ENCODE peak calls at places on chromosomes 6 and 20, in nine cellular contexts. N is HFFc6; S is heart right ventricle; C is fibroblast of mammary gland; X is Peyer's patch; L is body of pancreas; F is omental fat pad; Q is HFF-Myc; H is CD8-positive, alpha-beta T cell. O is an unnamed sample.

GRCh38 chr6:134529921-134530320 is 212.0 kb upstream of the SGK1 start:
- DNase-seq in N (no peak), S (no peak), C (peak; percentile 68), X (no peak), L (no peak), F (no peak), Q (no peak), H (no peak), O (no peak)

GRCh38 chr6:42618686-42619085 is 54.9 kb downstream of the UBR2 start:
- DNase-seq in N (peak; percentile 52), S (no peak), C (peak; percentile 94), X (no peak), L (no peak), F (no peak), Q (peak; percentile 11), H (no peak), O (no peak)

GRCh38 chr6:168150551-168151444 is 71.8 kb upstream of the FRMD1 start:
- DNase-seq in N (no peak), S (no peak), C (no peak), X (no peak), L (peak; percentile 33), F (no peak), Q (no peak), H (no peak), O (no peak)

GRCh38 chr6:16103708-16104107 is 25.2 kb upstream of the MYLIP start:
- DNase-seq in N (no peak), S (no peak), C (no peak), X (no peak), L (no peak), F (no peak), Q (peak; percentile 38), H (no peak), O (no peak)

GRCh38 chr6:159982726-159983506 is 14.0 kb downstream of the IGF2R start:
- DNase-seq in N (no peak), S (no peak), C (peak; percentile 61), X (no peak), L (no peak), F (no peak), Q (no peak), H (no peak), O (no peak)

GRCh38 chr6:79610301-79611009 is 20.7 kb upstream of the SH3BGRL2 start:
- DNase-seq in N (no peak), S (no peak), C (no peak), X (no peak), L (no peak), F (no peak), Q (no peak), H (no peak), O (no peak)

GRCh38 chr6:62262283-62262682 is 23.7 kb downstream of the KHDRBS2 start:
- DNase-seq in N (no peak), S (no peak), C (no peak), X (no peak), L (no peak), F (no peak), Q (no peak), H (no peak), O (no peak)

GRCh38 chr20:54223751-54224150 is 15.9 kb downstream of the PFDN4 start:
- DNase-seq in N (no peak), S (no peak), C (no peak), X (no peak), L (no peak), F (no peak), Q (no peak), H (no peak), O (no peak)

GRCh38 chr6:166851426-166851825 is 104.9 kb downstream of the RNASET2 start:
- DNase-seq in N (no peak), S (no peak), C (no peak), X (no peak), L (no peak), F (no peak), Q (no peak), H (no peak), O (no peak)

GRCh38 chr6:79909517-79909916 is 37.8 kb downstream of the ELOVL4 start:
- DNase-seq in N (no peak), S (no peak), C (no peak), X (no peak), L (no peak), F (no peak), Q (no peak), H (no peak), O (no peak)

GRCh38 chr6:1552296-1552761 is 57.4 kb upstream of the FOXC1 start:
- DNase-seq in N (peak; percentile 31), S (no peak), C (peak; percentile 69), X (no peak), L (no peak), F (no peak), Q (no peak), H (no peak), O (no peak)

GRCh38 chr20:41142914-41143313 is 5.6 kb downstream of the PLCG1 start:
- DNase-seq in N (no peak), S (no peak), C (no peak), X (peak; percentile 46), L (no peak), F (no peak), Q (no peak), H (peak; percentile 28), O (no peak)

GRCh38 chr20:63708301-63709148 is 686 bp downstream of the ZGPAT start:
- DNase-seq in N (no peak), S (no peak), C (no peak), X (no peak), L (peak; percentile 30), F (no peak), Q (no peak), H (no peak), O (peak; percentile 18)

GRCh38 chr6:157471077-157471686 is 90.2 kb downstream of the ZDHHC14 start:
- DNase-seq in N (no peak), S (no peak), C (no peak), X (no peak), L (no peak), F (no peak), Q (no peak), H (no peak), O (no peak)

DNA sequence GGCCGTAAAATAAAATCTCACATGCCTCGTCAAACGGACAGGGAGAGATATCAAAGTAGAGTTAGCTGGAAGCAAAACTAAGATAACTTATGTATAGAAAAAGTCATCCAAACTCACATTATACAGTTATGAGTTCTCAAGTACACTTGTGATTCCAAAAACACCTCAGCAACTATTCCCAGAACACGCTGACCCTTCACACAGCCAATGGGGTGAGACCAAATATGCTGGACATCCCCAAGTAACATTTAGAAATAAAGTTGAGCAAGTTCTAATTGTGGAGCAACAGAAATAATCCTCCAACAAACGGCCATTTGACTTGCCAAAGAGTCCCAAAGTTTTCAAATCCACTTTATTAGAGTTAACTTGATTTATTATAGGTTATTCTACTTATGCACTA is 52.4 kb downstream of the LY86 start:
- DNase-seq in N (no peak), S (no peak), C (no peak), X (no peak), L (no peak), F (no peak), Q (no peak), H (no peak), O (no peak)
- TF ChIP-seq CTCF in N (no peak), S (no peak), C (no peak), X (no peak), L (no peak), F (no peak), Q (no peak), H (no peak), O (no peak)

DNA sequence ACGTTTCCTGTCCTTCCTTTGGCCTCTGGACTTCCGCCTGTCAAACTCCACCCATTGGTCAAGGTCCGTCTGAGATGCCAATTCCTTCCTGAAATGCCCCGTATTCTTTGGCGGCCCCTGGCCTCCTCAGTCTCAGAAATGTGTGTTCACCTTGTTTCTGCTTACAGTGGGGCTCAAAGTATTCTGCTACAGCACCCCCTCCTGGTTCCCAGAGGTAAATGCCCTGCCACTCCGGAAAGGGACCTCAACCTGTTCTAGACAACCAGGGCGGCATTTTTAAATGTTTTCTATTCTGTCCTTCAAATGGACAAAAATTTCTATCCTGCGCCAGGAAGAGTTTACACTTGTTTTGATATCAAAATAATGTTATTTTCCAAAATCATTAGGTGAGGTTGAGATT is 12.1 kb upstream of the PAX1 start:
- DNase-seq in N (no peak), S (no peak), C (no peak), X (no peak), L (no peak), F (no peak), Q (no peak), H (no peak), O (no peak)
- TF ChIP-seq CTCF in N (peak; percentile 7), S (no peak), C (no peak), X (no peak), L (no peak), F (no peak), Q (peak; percentile 8), H (no peak), O (no peak)

DNA sequence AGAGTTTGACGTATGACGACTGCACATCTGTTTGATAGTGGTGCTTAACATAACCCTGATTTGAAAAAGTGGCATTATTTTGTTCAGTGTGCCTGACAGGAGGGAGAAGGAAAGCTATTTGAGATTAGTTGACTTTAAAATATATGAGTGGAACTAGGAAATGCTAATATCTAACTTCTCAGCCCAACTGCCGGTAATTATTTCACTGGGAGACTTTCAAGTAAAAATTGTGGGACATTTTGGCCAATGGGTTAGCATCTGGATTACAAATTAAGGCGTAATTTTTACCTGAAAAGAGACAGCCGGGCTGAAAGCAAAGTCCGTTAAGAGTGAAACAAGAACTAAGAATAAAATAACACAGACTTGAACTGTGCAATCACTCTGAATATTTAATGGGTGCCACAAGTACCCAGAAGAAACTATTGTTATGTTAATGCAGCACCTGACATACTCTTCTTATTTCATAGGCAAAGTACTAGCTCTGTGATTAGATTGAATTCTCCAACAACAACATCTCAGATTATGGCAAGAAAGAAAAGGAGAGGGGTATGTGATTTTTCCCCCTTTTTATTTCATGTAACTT is 2.0 kb downstream of the HEY2 start:
- DNase-seq in N (no peak), S (no peak), C (no peak), X (no peak), L (no peak), F (no peak), Q (no peak), H (no peak), O (no peak)
- TF ChIP-seq CTCF in N (no peak), S (no peak), C (no peak), X (no peak), L (no peak), F (no peak), Q (no peak), H (no peak), O (no peak)

DNA sequence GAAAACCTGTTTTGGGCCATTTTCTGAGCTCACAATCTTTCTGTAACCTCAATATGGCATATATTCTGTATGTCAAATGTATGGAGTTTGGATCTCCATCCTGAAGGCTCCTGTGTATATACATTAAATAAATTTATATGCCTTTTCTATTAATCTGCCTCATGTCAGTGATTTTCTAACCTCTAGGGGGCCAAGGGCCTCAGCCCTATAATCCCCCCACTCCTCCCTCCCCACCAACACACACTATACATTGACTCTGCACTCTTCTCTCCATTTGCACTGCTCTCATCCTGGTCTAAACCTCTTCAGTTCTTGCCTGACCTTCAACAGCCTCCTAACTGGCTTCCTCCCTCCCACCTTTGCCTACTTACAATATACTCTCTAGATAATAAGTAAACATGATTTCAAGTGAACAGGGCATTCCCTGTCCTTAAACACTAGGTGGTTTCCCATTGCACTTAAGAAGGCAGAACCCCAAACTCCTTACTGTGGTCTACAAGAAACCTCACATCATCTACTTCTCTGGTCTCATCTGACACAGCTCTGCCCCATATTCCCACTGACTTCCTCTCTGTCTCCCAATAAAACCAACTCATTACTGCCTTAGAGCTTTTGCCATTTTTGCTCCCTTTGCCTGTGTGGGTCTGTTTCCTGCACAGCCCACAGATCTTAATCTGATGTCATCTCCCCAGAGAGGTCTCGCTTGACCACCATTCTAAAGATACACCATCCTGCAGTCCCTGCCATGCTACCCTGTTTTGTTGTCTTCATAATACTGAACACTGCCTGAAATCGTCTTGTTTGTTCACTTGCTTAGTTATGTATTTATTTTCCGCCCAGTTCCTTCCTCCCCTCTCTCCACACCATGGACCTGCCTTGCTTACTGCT is 213.7 kb downstream of the SYNE1 start:
- DNase-seq in N (no peak), S (no peak), C (no peak), X (no peak), L (no peak), F (no peak), Q (no peak), H (no peak), O (no peak)
- TF ChIP-seq CTCF in N (peak; percentile 47), S (no peak), C (no peak), X (no peak), L (no peak), F (no peak), Q (no peak), H (no peak), O (no peak)

O was measured in activated B cell treated with CpG ODN at 0.5 μM for 24 hours.